ENCODE peak calls at places on chromosome 14, in six cellular contexts. S is HepG2, R is lung, C is HFFc6, G is ascending aorta, N is left ventricle myocardium inferior. U is an unnamed sample.

GRCh38 chr14:86296173-86296572 is 766.2 kb downstream of the FLRT2 start:
- DNase-seq in C (peak), S (no peak), R (no peak), N (no peak), G (no peak), U (peak)

GRCh38 chr14:103027451-103027850 is 29.9 kb downstream of the CDC42BPB start:
- DNase-seq in C (no peak), N (no peak), G (no peak), R (no peak), S (no peak), U (no peak)

GRCh38 chr14:53613404-53614253 is 343.0 kb downstream of the BMP4 start:
- DNase-seq in R (no peak), C (no peak), G (no peak), S (peak), N (no peak), U (no peak)

GRCh38 chr14:92470215-92470614 is 43.4 kb upstream of the RIN3 start:
- DNase-seq in G (no peak), C (peak), R (no peak), N (no peak), S (no peak), U (no peak)

GRCh38 chr14:60653388-60653690 is 4.1 kb upstream of the SIX1 start:
- DNase-seq in N (no peak), C (no peak), R (no peak), G (no peak), S (no peak), U (no peak)

GRCh38 chr14:79404874-79405273 is 806.4 kb downstream of the DIO2 start:
- DNase-seq in N (no peak), C (no peak), R (no peak), G (no peak), S (no peak), U (no peak)

GRCh38 chr14:40682131-40682913 is 924.4 kb upstream of the LRFN5 start:
- DNase-seq in G (no peak), R (no peak), N (no peak), C (no peak), S (no peak), U (no peak)

GRCh38 chr14:56660677-56661389 is 81.2 kb downstream of the TMEM260 start:
- DNase-seq in G (no peak), C (no peak), R (no peak), N (no peak), S (no peak), U (peak)

GRCh38 chr14:53950031-53950793 is 6.4 kb downstream of the BMP4 start:
- DNase-seq in N (no peak), S (no peak), R (no peak), C (no peak), G (no peak), U (no peak)

GRCh38 chr14:75990297-75990696 is 4.7 kb downstream of the IFT43 start:
- DNase-seq in R (no peak), C (no peak), G (no peak), N (no peak), S (no peak), U (no peak)

GRCh38 chr14:94110552-94111181 is at the start of gene IFI27:
- DNase-seq in N (peak), G (peak), C (no peak), S (no peak), R (peak), U (no peak)

GRCh38 chr14:21860172-21860571 is 186.6 kb upstream of the OR4E1 start:
- DNase-seq in N (no peak), S (peak), C (no peak), R (no peak), G (no peak), U (peak)

GRCh38 chr14:101834387-101835165 is 73.1 kb downstream of the PPP2R5C start:
- DNase-seq in R (no peak), S (no peak), N (no peak), G (no peak), C (no peak), U (no peak)

GRCh38 chr14:68604361-68604730 is 188.5 kb downstream of the ZFP36L1 start:
- DNase-seq in G (no peak), S (no peak), R (no peak), C (no peak), N (no peak), U (no peak)

GRCh38 chr14:104200591-104200990 is 62.2 kb downstream of the KIF26A start:
- DNase-seq in G (no peak), N (no peak), S (no peak), R (no peak), C (no peak), U (no peak)

GRCh38 chr14:94114589-94115067 is 4.1 kb downstream of the IFI27 start:
- DNase-seq in N (no peak), S (no peak), R (no peak), C (no peak), G (no peak), U (no peak)

GRCh38 chr14:79028281-79028680 is 858.1 kb downstream of the NRXN3 start:
- DNase-seq in N (no peak), R (no peak), C (no peak), S (no peak), G (no peak), U (no peak)

GRCh38 chr14:60646202-60646886 is 2.9 kb downstream of the SIX1 start:
- DNase-seq in C (no peak), G (no peak), R (no peak), N (no peak), S (no peak), U (no peak)

GRCh38 chr14:24115451-24116110 is 832 bp upstream of the NRL start:
- DNase-seq in R (no peak), S (no peak), C (no peak), N (no peak), G (no peak), U (no peak)

GRCh38 chr14:75283162-75283883 is 4.7 kb downstream of the FOS start:
- DNase-seq in G (no peak), R (no peak), S (peak), C (peak), N (no peak), U (no peak)

GRCh38 chr14:103450423-103450822 is 65.2 kb downstream of the MARK3 start:
- DNase-seq in R (no peak), G (no peak), N (no peak), C (no peak), S (no peak), U (no peak)

GRCh38 chr14:89485264-89485663 is 68.2 kb upstream of the FOXN3 start:
- DNase-seq in G (no peak), S (no peak), C (no peak), N (no peak), R (no peak), U (no peak)

GRCh38 chr14:53545217-53545616 is 392.1 kb upstream of the DDHD1 start:
- DNase-seq in N (no peak), G (no peak), S (no peak), C (no peak), R (no peak), U (no peak)

GRCh38 chr14:94026886-94027469 is 838 bp downstream of the OTUB2 start:
- DNase-seq in C (no peak), G (no peak), R (no peak), S (no peak), N (no peak), U (no peak)

GRCh38 chr14:66403183-66403582 is 83.0 kb upstream of the CCDC196 start:
- DNase-seq in C (peak), G (no peak), R (no peak), S (peak), N (no peak), U (peak)

GRCh38 chr14:85789506-85789905 is 259.6 kb downstream of the FLRT2 start:
- DNase-seq in N (no peak), S (no peak), R (no peak), C (no peak), G (no peak), U (no peak)

GRCh38 chr14:104375551-104376201 is 203.9 kb upstream of the C14orf180 start:
- DNase-seq in S (no peak), N (no peak), G (no peak), R (no peak), C (no peak), U (no peak)

GRCh38 chr14:64438181-64438839 is 27.0 kb upstream of the AKAP5 start:
- DNase-seq in S (no peak), G (no peak), C (peak), N (no peak), R (no peak), U (no peak)

GRCh38 chr14:60839057-60839456 is 104.5 kb downstream of the MNAT1 start:
- DNase-seq in R (no peak), N (no peak), S (no peak), C (no peak), G (no peak), U (no peak)

GRCh38 chr14:68975667-68976066 is 3.4 kb downstream of the ACTN1 start:
- DNase-seq in C (peak), N (no peak), S (no peak), R (no peak), G (no peak), U (no peak)

GRCh38 chr14:93303659-93304058 is 29.2 kb downstream of the BTBD7 start:
- DNase-seq in N (peak), R (no peak), C (no peak), S (no peak), G (no peak), U (peak)

GRCh38 chr14:105141026-105141425 is 27.6 kb downstream of the JAG2 start:
- DNase-seq in R (no peak), N (no peak), G (peak), S (no peak), C (no peak), U (peak)

GRCh38 chr14:71190691-71191090 is 283.4 kb downstream of the PCNX1 start:
- DNase-seq in N (no peak), G (no peak), C (no peak), S (no peak), R (no peak), U (no peak)

GRCh38 chr14:77154421-77154820 is 12.8 kb upstream of the ZDHHC22 start:
- DNase-seq in C (no peak), R (no peak), S (no peak), N (no peak), G (no peak), U (no peak)

GRCh38 chr14:74235017-74235416 is 4.2 kb upstream of the VSX2 start:
- DNase-seq in C (no peak), R (no peak), S (no peak), G (no peak), N (no peak), U (no peak)

GRCh38 chr14:31388687-31389413 is 31.5 kb downstream of the HEATR5A start:
- DNase-seq in N (no peak), R (no peak), S (no peak), G (no peak), C (no peak), U (no peak)

GRCh38 chr14:56715938-56716337 is 94.3 kb downstream of the OTX2 start:
- DNase-seq in N (no peak), S (no peak), R (no peak), C (no peak), G (no peak), U (no peak)

GRCh38 chr14:102187044-102187443 is 47.3 kb downstream of the WDR20 start:
- DNase-seq in S (no peak), C (peak), R (no peak), N (no peak), G (no peak), U (no peak)

GRCh38 chr14:104699426-104699748 is 10.0 kb downstream of the INF2 start:
- DNase-seq in S (no peak), R (no peak), N (no peak), G (no peak), C (no peak), U (no peak)

GRCh38 chr14:38693423-38693822 is 409.6 kb downstream of the SEC23A start:
- DNase-seq in C (no peak), N (no peak), S (no peak), R (no peak), G (no peak), U (no peak)
- TF ChIP-seq CTCF in C (no peak), N (no peak), S (no peak), R (no peak), G (no peak), U (no peak)

DNA sequence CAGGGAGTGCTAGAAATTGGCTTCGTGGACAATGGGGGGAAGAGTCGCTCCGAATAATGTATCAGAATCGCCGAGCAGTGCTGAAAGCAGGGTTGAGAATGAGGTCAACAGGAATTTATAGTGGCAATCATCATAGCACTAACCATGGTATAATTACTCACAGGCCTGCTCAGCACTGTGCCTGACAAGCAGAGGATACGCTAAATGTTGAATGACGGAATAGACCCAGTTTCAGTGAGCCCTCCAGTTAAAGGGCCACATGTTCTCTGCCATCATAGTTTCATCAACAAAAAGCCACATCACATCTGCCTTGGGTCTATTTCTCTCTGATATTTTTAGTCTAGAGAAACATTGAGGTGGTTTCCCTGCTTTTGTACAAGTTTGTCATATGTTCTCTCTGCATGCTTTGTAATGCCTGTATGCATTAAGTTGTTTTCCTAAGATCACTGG is 130.3 kb upstream of the EGLN3 start:
- DNase-seq in G (no peak), S (no peak), R (no peak), N (no peak), C (no peak), U (no peak)
- TF ChIP-seq CTCF in G (no peak), S (no peak), R (no peak), N (no peak), C (no peak), U (no peak)

GRCh38 chr14:91142214-91142668 is 28.4 kb downstream of the DGLUCY start:
- DNase-seq in G (no peak), C (no peak), S (no peak), N (no peak), R (no peak), U (no peak)

GRCh38 chr14:91138511-91139359 is 24.9 kb downstream of the DGLUCY start:
- DNase-seq in C (peak), R (no peak), S (peak), N (no peak), G (no peak), U (peak)

GRCh38 chr14:91143862-91144261 is 30.0 kb downstream of the DGLUCY start:
- DNase-seq in N (no peak), R (peak), G (peak), S (no peak), C (no peak), U (no peak)

GRCh38 chr14:91139776-91140175 is 25.9 kb downstream of the DGLUCY start:
- DNase-seq in G (no peak), S (no peak), C (no peak), N (no peak), R (no peak), U (no peak)

DNA sequence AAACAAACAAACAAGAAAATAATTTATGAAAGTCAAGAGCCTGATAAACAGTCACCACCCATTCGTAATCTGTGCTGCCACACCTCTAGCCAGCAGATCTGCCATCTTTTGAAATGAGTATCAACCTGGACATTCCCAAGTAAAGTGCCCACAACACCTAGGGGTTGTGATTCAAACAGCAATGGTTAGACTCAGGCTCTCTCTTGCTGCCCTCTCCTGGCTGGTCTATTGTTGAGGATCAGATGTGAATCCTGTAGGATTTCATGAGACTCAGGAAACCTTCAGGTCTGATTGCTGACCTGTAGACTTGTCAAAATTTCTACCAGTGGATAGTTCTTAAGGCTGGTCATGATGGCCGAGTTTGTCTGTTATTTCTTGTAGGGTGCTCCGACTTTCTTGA is 26.8 kb downstream of the DGLUCY start:
- DNase-seq in N (no peak), R (no peak), S (peak), G (no peak), C (no peak), U (peak)
- TF ChIP-seq CTCF in N (peak), R (peak), S (peak), G (no peak), C (peak), U (peak)

DNA sequence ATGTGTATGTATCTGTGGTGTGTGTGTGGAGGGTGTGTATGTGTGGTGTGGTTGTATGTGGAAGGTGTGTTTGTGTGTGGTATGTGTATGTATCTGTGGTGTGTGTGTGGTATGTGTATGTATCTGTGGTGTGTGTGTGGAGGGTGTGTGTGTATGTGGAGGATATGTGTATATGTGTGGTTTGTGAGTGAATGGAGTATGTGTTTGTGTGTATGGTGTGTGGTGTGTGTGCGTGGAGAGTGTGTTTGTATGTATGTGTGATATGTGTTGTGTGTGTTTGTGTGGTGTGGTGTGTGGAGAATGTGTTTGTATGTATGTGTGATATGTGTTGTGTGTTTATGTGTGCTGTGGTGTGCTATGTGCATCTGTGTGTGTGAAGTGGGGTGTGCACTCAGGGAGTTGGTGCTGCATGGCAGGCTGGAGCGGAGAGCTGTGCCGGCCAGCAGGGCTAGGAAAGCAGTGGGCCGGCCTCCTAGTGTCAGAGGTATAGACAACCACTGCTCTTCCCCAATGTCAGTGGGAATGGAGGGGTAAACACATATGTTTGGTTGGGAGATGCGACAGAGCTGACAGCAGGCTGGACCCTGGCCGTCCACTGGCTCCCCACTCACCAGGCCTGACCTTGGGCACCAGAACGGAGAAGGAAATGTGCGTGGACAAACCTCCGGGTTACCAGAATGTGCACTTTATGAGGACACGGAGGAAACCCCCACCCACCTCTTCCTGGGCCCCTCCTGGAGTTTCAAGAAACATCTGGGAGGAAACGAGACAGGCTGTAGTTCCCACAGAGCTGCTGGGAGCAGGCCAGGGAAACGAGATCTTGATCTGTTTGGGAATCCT is 60.7 kb downstream of the CLMN start:
- DNase-seq in N (no peak), C (no peak), R (no peak), G (no peak), S (no peak), U (no peak)
- TF ChIP-seq CTCF in N (no peak), C (no peak), R (no peak), G (no peak), S (no peak), U (no peak)

DNA sequence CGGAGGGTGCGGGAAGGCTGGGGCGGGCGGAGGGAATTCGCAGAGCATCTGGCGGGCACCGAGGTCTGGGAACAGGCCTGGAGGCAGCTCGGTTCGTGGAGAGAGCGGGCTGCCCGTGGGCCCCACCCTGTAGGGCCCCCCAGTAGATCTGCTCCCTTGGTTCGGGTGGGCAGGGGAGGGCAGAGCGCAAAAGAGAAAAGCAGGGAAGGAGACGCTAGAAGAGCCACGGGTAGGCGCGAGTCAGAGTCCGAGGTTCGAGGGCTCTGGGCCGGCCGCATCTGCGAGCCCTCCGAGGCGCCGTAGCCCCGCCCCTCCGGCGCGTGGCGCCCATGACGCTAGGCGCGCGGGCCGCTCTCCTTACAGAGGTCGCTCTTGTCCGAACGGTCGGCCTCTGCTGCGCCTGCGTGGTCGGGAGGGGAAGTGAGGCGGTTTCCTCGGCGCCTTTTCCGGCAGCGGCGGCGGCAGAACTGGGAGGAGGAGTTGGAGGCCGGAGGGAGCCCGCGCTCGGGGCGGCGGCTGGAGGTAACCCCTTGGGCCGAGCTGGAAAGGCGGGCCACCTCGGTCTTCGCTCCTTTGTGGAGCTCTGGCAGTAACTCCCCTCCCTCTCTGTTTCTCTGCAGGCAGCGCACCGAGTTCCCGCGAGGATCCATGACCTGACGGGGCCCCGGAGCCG is at the start of gene ARF6:
- DNase-seq in S (peak), R (peak), C (peak), N (peak), G (peak), U (peak)
- TF ChIP-seq CTCF in S (peak), R (no peak), C (peak), N (peak), G (no peak), U (peak)